ENCODE peak calls at places on chromosomes 5 and 9, in eight cellular contexts. One of them, this sample, is unnamed.

GRCh38 chr5:57366744-57367143 is 115.9 kb downstream of the ACTBL2 start:
- DNase-seq in IMR-90: peak
- DNase-seq in CD8-positive, alpha-beta T cell: no peak
- DNase-seq in MM.1S: no peak
- DNase-seq in K562: no peak
- DNase-seq in AG09309: no peak
- DNase-seq in astrocyte of the spinal cord: no peak
- DNase-seq in right atrium auricular region: no peak
- DNase-seq in this sample: peak

GRCh38 chr9:93786204-93786603 is 169.0 kb downstream of the BARX1 start:
- DNase-seq in K562: no peak
- DNase-seq in AG09309: no peak
- DNase-seq in CD8-positive, alpha-beta T cell: no peak
- DNase-seq in IMR-90: no peak
- DNase-seq in MM.1S: no peak
- DNase-seq in right atrium auricular region: no peak
- DNase-seq in astrocyte of the spinal cord: no peak
- DNase-seq in this sample: no peak

GRCh38 chr5:155530046-155530445 is 516.5 kb downstream of the KIF4B start:
- DNase-seq in MM.1S: no peak
- DNase-seq in AG09309: no peak
- DNase-seq in right atrium auricular region: no peak
- DNase-seq in CD8-positive, alpha-beta T cell: no peak
- DNase-seq in K562: no peak
- DNase-seq in astrocyte of the spinal cord: no peak
- DNase-seq in IMR-90: no peak
- DNase-seq in this sample: peak

GRCh38 chr9:591292-591691 is 250.2 kb upstream of the DMRT1 start:
- DNase-seq in MM.1S: no peak
- DNase-seq in right atrium auricular region: peak
- DNase-seq in AG09309: no peak
- DNase-seq in astrocyte of the spinal cord: no peak
- DNase-seq in K562: no peak
- DNase-seq in IMR-90: no peak
- DNase-seq in CD8-positive, alpha-beta T cell: no peak
- DNase-seq in this sample: no peak

GRCh38 chr5:131282235-131282634 is 18.4 kb downstream of the CDC42SE2 start:
- DNase-seq in astrocyte of the spinal cord: no peak
- DNase-seq in K562: no peak
- DNase-seq in CD8-positive, alpha-beta T cell: no peak
- DNase-seq in MM.1S: no peak
- DNase-seq in IMR-90: no peak
- DNase-seq in right atrium auricular region: no peak
- DNase-seq in AG09309: no peak
- DNase-seq in this sample: no peak

GRCh38 chr5:157204765-157205164 is 24.1 kb downstream of the ITK start:
- DNase-seq in AG09309: no peak
- DNase-seq in IMR-90: no peak
- DNase-seq in MM.1S: no peak
- DNase-seq in K562: no peak
- DNase-seq in right atrium auricular region: no peak
- DNase-seq in CD8-positive, alpha-beta T cell: no peak
- DNase-seq in astrocyte of the spinal cord: no peak
- DNase-seq in this sample: no peak

GRCh38 chr5:6745706-6746217 is 32.5 kb downstream of the TENT4A start:
- DNase-seq in AG09309: no peak
- DNase-seq in IMR-90: peak
- DNase-seq in CD8-positive, alpha-beta T cell: no peak
- DNase-seq in K562: peak
- DNase-seq in right atrium auricular region: no peak
- DNase-seq in astrocyte of the spinal cord: peak
- DNase-seq in MM.1S: peak
- DNase-seq in this sample: no peak

GRCh38 chr9:133423216-133423615 is 1.0 kb downstream of the ADAMTS13 start:
- DNase-seq in CD8-positive, alpha-beta T cell: no peak
- DNase-seq in K562: no peak
- DNase-seq in IMR-90: peak
- DNase-seq in MM.1S: no peak
- DNase-seq in astrocyte of the spinal cord: no peak
- DNase-seq in AG09309: no peak
- DNase-seq in right atrium auricular region: no peak
- DNase-seq in this sample: no peak

GRCh38 chr5:96743065-96743768 is 64.5 kb downstream of the ERAP1 start:
- DNase-seq in AG09309: no peak
- DNase-seq in right atrium auricular region: peak
- DNase-seq in IMR-90: peak
- DNase-seq in MM.1S: no peak
- DNase-seq in CD8-positive, alpha-beta T cell: no peak
- DNase-seq in astrocyte of the spinal cord: peak
- DNase-seq in K562: peak
- DNase-seq in this sample: no peak

GRCh38 chr5:33891731-33892418 is at the start of gene ADAMTS12:
- DNase-seq in IMR-90: peak
- DNase-seq in astrocyte of the spinal cord: peak
- DNase-seq in CD8-positive, alpha-beta T cell: no peak
- DNase-seq in MM.1S: no peak
- DNase-seq in AG09309: no peak
- DNase-seq in right atrium auricular region: no peak
- DNase-seq in K562: peak
- DNase-seq in this sample: no peak

GRCh38 chr5:121863753-121864152 is 12.1 kb downstream of the FTMT start:
- DNase-seq in K562: no peak
- DNase-seq in AG09309: no peak
- DNase-seq in MM.1S: no peak
- DNase-seq in IMR-90: no peak
- DNase-seq in astrocyte of the spinal cord: no peak
- DNase-seq in CD8-positive, alpha-beta T cell: no peak
- DNase-seq in right atrium auricular region: no peak
- DNase-seq in this sample: no peak

GRCh38 chr5:150562832-150563231 is 54.9 kb downstream of the NDST1 start:
- DNase-seq in IMR-90: peak
- DNase-seq in AG09309: no peak
- DNase-seq in right atrium auricular region: no peak
- DNase-seq in astrocyte of the spinal cord: peak
- DNase-seq in CD8-positive, alpha-beta T cell: no peak
- DNase-seq in K562: no peak
- DNase-seq in MM.1S: peak
- DNase-seq in this sample: no peak

GRCh38 chr5:150560401-150561191 is 52.7 kb downstream of the NDST1 start:
- DNase-seq in IMR-90: peak
- DNase-seq in K562: peak
- DNase-seq in AG09309: peak
- DNase-seq in CD8-positive, alpha-beta T cell: peak
- DNase-seq in right atrium auricular region: peak
- DNase-seq in MM.1S: peak
- DNase-seq in astrocyte of the spinal cord: peak
- DNase-seq in this sample: no peak

GRCh38 chr5:150561571-150562295 is 53.8 kb downstream of the NDST1 start:
- DNase-seq in IMR-90: no peak
- DNase-seq in astrocyte of the spinal cord: no peak
- DNase-seq in MM.1S: no peak
- DNase-seq in CD8-positive, alpha-beta T cell: no peak
- DNase-seq in AG09309: no peak
- DNase-seq in K562: no peak
- DNase-seq in right atrium auricular region: no peak
- DNase-seq in this sample: no peak

GRCh38 chr5:150559701-150560100 is 51.8 kb downstream of the NDST1 start:
- DNase-seq in MM.1S: no peak
- DNase-seq in K562: no peak
- DNase-seq in astrocyte of the spinal cord: peak
- DNase-seq in AG09309: no peak
- DNase-seq in right atrium auricular region: no peak
- DNase-seq in IMR-90: peak
- DNase-seq in CD8-positive, alpha-beta T cell: no peak
- DNase-seq in this sample: no peak

DNA sequence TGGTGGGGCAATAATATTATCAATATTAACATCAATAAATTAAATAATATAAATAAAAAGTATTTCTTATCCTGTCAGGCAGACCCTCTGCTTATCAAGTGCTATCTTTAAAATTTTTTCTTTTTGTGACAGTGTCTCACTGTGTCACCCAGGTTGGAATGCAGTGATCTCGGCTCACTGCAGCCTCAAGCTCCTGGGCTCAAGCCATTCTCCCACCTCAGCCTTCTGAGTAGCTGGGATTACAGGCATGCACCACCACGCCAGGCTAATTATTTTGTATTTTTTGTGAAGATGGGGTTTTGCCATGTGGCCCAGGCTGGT is 53.2 kb downstream of the NDST1 start:
- DNase-seq in MM.1S: no peak
- DNase-seq in IMR-90: no peak
- DNase-seq in astrocyte of the spinal cord: no peak
- DNase-seq in AG09309: no peak
- DNase-seq in K562: no peak
- DNase-seq in right atrium auricular region: no peak
- DNase-seq in CD8-positive, alpha-beta T cell: no peak
- DNase-seq in this sample: no peak
- TF ChIP-seq CTCF in MM.1S: no peak
- TF ChIP-seq CTCF in IMR-90: no peak
- TF ChIP-seq CTCF in astrocyte of the spinal cord: no peak
- TF ChIP-seq CTCF in AG09309: no peak
- TF ChIP-seq CTCF in K562: no peak
- TF ChIP-seq CTCF in right atrium auricular region: peak
- TF ChIP-seq CTCF in CD8-positive, alpha-beta T cell: no peak
- TF ChIP-seq CTCF in this sample: no peak

GRCh38 chr5:88660947-88661869 is 221.8 kb downstream of the MEF2C start:
- DNase-seq in AG09309: peak
- DNase-seq in IMR-90: peak
- DNase-seq in K562: peak
- DNase-seq in MM.1S: peak
- DNase-seq in right atrium auricular region: no peak
- DNase-seq in CD8-positive, alpha-beta T cell: no peak
- DNase-seq in astrocyte of the spinal cord: peak
- DNase-seq in this sample: no peak
- H3K4me3 ChIP-seq in AG09309: peak
- H3K4me3 ChIP-seq in IMR-90: peak
- H3K4me3 ChIP-seq in K562: no peak
- H3K4me3 ChIP-seq in MM.1S: peak
- H3K4me3 ChIP-seq in right atrium auricular region: peak
- H3K4me3 ChIP-seq in CD8-positive, alpha-beta T cell: peak
- H3K4me3 ChIP-seq in astrocyte of the spinal cord: peak
- H3K4me3 ChIP-seq in this sample: no peak

DNA sequence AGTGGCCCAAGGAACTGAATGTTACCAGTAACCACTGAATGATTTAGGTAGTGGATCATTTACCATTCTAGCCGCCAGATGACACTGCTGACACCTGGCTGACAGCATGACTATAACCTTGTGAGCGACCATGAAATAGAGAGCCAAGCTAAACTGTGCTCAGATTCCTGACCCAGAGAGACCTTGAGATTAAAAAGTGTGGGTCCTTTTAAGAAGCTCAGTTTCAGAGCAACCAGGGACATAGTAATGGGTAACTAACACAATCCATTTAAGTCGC is 566.0 kb downstream of the EFNA5 start:
- DNase-seq in AG09309: no peak
- DNase-seq in right atrium auricular region: no peak
- DNase-seq in IMR-90: no peak
- DNase-seq in K562: no peak
- DNase-seq in CD8-positive, alpha-beta T cell: no peak
- DNase-seq in MM.1S: no peak
- DNase-seq in astrocyte of the spinal cord: no peak
- DNase-seq in this sample: peak
- TF ChIP-seq CTCF in AG09309: peak
- TF ChIP-seq CTCF in right atrium auricular region: peak
- TF ChIP-seq CTCF in IMR-90: no peak
- TF ChIP-seq CTCF in K562: no peak
- TF ChIP-seq CTCF in CD8-positive, alpha-beta T cell: no peak
- TF ChIP-seq CTCF in MM.1S: peak
- TF ChIP-seq CTCF in astrocyte of the spinal cord: peak
- TF ChIP-seq CTCF in this sample: peak

DNA sequence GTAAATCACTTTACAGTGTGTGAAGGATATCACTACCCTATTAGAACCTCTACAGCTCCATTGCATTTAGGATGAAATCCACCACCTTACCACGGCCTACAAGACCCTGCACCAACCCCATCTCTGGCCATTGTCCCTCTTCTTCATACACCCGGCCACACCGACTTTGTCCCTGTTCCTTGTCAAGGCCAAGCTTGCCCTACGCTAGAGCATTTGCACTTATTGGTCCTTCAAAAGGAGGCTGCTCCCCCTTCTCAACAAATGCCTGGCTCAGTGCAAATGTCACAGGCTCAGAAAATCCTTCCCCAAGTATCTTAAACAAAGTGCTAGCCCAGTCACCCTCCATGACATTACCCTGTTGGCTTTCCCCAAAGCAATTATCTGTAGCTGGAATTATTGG is 4.1 kb upstream of the HRH2 start:
- DNase-seq in K562: no peak
- DNase-seq in astrocyte of the spinal cord: no peak
- DNase-seq in MM.1S: no peak
- DNase-seq in AG09309: no peak
- DNase-seq in CD8-positive, alpha-beta T cell: no peak
- DNase-seq in IMR-90: no peak
- DNase-seq in right atrium auricular region: no peak
- DNase-seq in this sample: no peak
- H3K4me3 ChIP-seq in K562: no peak
- H3K4me3 ChIP-seq in astrocyte of the spinal cord: no peak
- H3K4me3 ChIP-seq in MM.1S: no peak
- H3K4me3 ChIP-seq in AG09309: no peak
- H3K4me3 ChIP-seq in CD8-positive, alpha-beta T cell: no peak
- H3K4me3 ChIP-seq in IMR-90: no peak
- H3K4me3 ChIP-seq in right atrium auricular region: no peak
- H3K4me3 ChIP-seq in this sample: no peak

DNA sequence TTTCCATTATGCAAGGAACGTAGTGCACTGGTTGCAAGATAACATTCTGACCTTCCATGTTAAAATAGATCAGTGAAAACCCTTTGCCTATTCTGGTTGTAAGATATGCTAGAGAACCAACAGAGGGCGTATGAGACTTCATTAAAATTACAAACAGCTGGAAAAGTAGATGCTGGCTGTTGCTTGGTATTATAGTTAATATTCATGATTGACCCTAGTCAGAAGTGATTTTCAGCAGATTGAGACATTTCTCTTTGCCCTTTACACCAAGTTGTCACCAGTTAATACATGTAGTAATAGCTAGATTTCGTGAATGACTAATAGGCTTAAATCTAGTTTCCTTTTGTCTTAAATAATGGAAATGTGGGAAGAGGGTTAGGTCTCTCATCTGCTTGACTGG is 13.8 kb upstream of the FGF18 start:
- DNase-seq in astrocyte of the spinal cord: no peak
- DNase-seq in K562: no peak
- DNase-seq in IMR-90: peak
- DNase-seq in right atrium auricular region: no peak
- DNase-seq in CD8-positive, alpha-beta T cell: no peak
- DNase-seq in MM.1S: no peak
- DNase-seq in AG09309: no peak
- DNase-seq in this sample: no peak
- TF ChIP-seq CTCF in astrocyte of the spinal cord: peak
- TF ChIP-seq CTCF in K562: peak
- TF ChIP-seq CTCF in IMR-90: peak
- TF ChIP-seq CTCF in right atrium auricular region: peak
- TF ChIP-seq CTCF in CD8-positive, alpha-beta T cell: peak
- TF ChIP-seq CTCF in MM.1S: peak
- TF ChIP-seq CTCF in AG09309: peak
- TF ChIP-seq CTCF in this sample: peak